ENCODE peak calls at places on chromosomes 16 and 17, in eight cellular contexts. U, K, L, A, H, E, G and P are unnamed samples.

GRCh38 chr16:67419502-67419901 is 3.2 kb upstream of the ZDHHC1 start:
- DNase-seq in U (no peak), K (no peak), L (no peak), A (no peak), H (no peak), E (no peak), G (no peak), P (no peak)

GRCh38 chr16:87431926-87432325 is 39.8 kb downstream of the MAP1LC3B start:
- DNase-seq in U (no peak), K (no peak), L (no peak), A (no peak), H (no peak), E (no peak), G (no peak), P (no peak)

GRCh38 chr17:29968271-29968670 is 26.8 kb downstream of the EFCAB5 start:
- DNase-seq in U (no peak), K (no peak), L (no peak), A (no peak), H (no peak), E (no peak), G (no peak), P (no peak)

GRCh38 chr16:31697744-31698125 is 170.0 kb downstream of the AHSP start:
- DNase-seq in U (no peak), K (no peak), L (no peak), A (no peak), H (no peak), E (no peak), G (no peak), P (no peak)

GRCh38 chr17:43427362-43428043 is 28.7 kb downstream of the ARL4D start:
- DNase-seq in U (no peak), K (no peak), L (no peak), A (no peak), H (no peak), E (no peak), G (no peak), P (no peak)

GRCh38 chr16:3101018-3101840 is 2.1 kb upstream of the ZSCAN10 start:
- DNase-seq in U (peak), K (peak), L (no peak), A (no peak), H (no peak), E (no peak), G (peak), P (no peak)

GRCh38 chr16:31273676-31274075 is 13.9 kb downstream of the ITGAM start:
- DNase-seq in U (no peak), K (no peak), L (no peak), A (no peak), H (no peak), E (no peak), G (no peak), P (no peak)

GRCh38 chr16:72910371-72910770 is 137.6 kb downstream of the ZFHX3 start:
- DNase-seq in U (no peak), K (no peak), L (no peak), A (no peak), H (no peak), E (no peak), G (no peak), P (no peak)

GRCh38 chr17:48541574-48542113 is 3.3 kb downstream of the HOXB2 start:
- DNase-seq in U (peak), K (no peak), L (peak), A (no peak), H (no peak), E (no peak), G (no peak), P (peak)

GRCh38 chr16:23134274-23134673 is 15.0 kb downstream of the USP31 start:
- DNase-seq in U (no peak), K (peak), L (no peak), A (no peak), H (no peak), E (no peak), G (peak), P (peak)

GRCh38 chr16:26345951-26346350 is 654.2 kb downstream of the HS3ST4 start:
- DNase-seq in U (no peak), K (no peak), L (no peak), A (no peak), H (no peak), E (no peak), G (no peak), P (no peak)

GRCh38 chr16:18803569-18804462 is 2.5 kb upstream of the ARL6IP1 start:
- DNase-seq in U (no peak), K (no peak), L (no peak), A (no peak), H (no peak), E (no peak), G (peak), P (no peak)

GRCh38 chr16:71526111-71526998 is at the start of gene CHST4:
- DNase-seq in U (peak), K (no peak), L (no peak), A (peak), H (no peak), E (no peak), G (no peak), P (no peak)

DNA sequence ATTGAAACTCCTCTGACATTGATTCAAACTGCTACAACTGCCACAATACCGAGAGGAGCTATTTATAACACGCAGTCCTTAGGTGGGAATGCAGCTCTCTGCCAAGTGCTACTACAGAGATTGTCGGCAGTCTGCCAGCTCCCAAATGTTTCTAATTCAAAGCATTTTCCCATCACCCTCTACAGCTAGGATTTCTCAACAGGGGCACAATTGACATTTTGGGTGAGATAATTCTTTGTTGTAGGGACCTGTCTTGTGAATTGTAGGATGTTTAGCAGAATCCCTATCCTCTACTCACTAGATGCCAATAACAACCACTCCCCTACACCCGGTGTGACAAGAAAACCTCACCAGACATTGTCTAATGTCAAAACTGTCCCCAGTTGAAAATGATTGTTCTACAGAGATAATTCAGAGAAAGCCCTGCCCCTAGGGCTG is 7.8 kb upstream of the N4BP1 start:
- DNase-seq in U (no peak), K (no peak), L (peak), A (no peak), H (no peak), E (no peak), G (peak), P (no peak)
- TF ChIP-seq POLR2AphosphoS5 in U (no peak), K (no peak), L (no peak), A (no peak), H (no peak), E (no peak), G (no peak), P (no peak)

DNA sequence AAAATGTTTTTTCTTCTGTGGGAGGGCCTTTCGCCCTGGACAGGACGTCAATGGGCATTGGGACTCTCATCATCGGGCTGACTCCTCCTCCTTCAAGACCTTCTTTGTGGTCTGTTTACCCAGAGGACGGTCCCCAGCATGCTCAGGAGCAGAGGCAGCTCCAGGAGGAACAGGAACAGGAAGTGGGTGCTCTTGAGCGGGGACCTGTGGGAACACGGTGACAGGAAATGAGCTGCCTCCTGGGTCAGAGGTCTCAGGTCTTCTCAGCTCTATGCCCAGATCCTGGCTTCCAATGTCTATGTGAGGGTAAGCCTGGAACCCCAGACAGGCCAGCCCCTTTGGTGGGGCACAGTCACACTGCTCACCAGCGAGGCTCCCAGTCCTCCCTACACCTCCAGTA is 12.2 kb downstream of the CD300LD start:
- DNase-seq in U (no peak), K (no peak), L (no peak), A (no peak), H (no peak), E (no peak), G (no peak), P (no peak)
- TF ChIP-seq POLR2AphosphoS5 in U (no peak), K (no peak), L (no peak), A (no peak), H (no peak), E (no peak), G (no peak), P (no peak)

GRCh38 chr17:61157246-61157887 is 242.3 kb upstream of the TBX2 start:
- DNase-seq in U (no peak), K (no peak), L (no peak), A (no peak), H (no peak), E (no peak), G (no peak), P (no peak)
- TF ChIP-seq POLR2AphosphoS5 in U (no peak), K (no peak), L (no peak), A (no peak), H (no peak), E (no peak), G (no peak), P (no peak)

GRCh38 chr17:73340093-73340596 is 28.3 kb upstream of the CDC42EP4 start:
- DNase-seq in U (no peak), K (peak), L (peak), A (no peak), H (peak), E (no peak), G (no peak), P (peak)

GRCh38 chr17:73335591-73336503 is 24.0 kb upstream of the CDC42EP4 start:
- DNase-seq in U (no peak), K (no peak), L (no peak), A (no peak), H (no peak), E (no peak), G (no peak), P (peak)

GRCh38 chr17:73336613-73337400 is 25.0 kb upstream of the CDC42EP4 start:
- DNase-seq in U (no peak), K (no peak), L (no peak), A (no peak), H (no peak), E (no peak), G (no peak), P (no peak)

GRCh38 chr17:73338566-73339247 is 26.9 kb upstream of the CDC42EP4 start:
- DNase-seq in U (no peak), K (no peak), L (no peak), A (no peak), H (no peak), E (no peak), G (no peak), P (no peak)

GRCh38 chr17:73338050-73338491 is 26.3 kb upstream of the CDC42EP4 start:
- DNase-seq in U (no peak), K (no peak), L (no peak), A (no peak), H (no peak), E (no peak), G (no peak), P (no peak)
- TF ChIP-seq POLR2AphosphoS5 in U (no peak), K (no peak), L (no peak), A (no peak), H (no peak), E (no peak), G (no peak), P (no peak)